ENCODE peak calls at places on chromosomes 11 and 22, in six cellular contexts. One of them, this sample, is unnamed.

GRCh38 chr11:127340438-127340837 is 339.9 kb upstream of the KIRREL3 start:
- DNase-seq in SK-N-DZ: no peak
- DNase-seq in colonic mucosa: no peak
- DNase-seq in cardiac fibroblast: no peak
- DNase-seq in endothelial cell: no peak
- DNase-seq in T-helper 2 cell: no peak
- DNase-seq in this sample: no peak

GRCh38 chr11:108973402-108974119 is 308.7 kb downstream of the DDX10 start:
- DNase-seq in SK-N-DZ: no peak
- DNase-seq in colonic mucosa: no peak
- DNase-seq in cardiac fibroblast: peak; percentile 85
- DNase-seq in endothelial cell: no peak
- DNase-seq in T-helper 2 cell: no peak
- DNase-seq in this sample: no peak

GRCh38 chr11:32262367-32262766 is 171.5 kb downstream of the RCN1 start:
- DNase-seq in SK-N-DZ: no peak
- DNase-seq in colonic mucosa: no peak
- DNase-seq in cardiac fibroblast: no peak
- DNase-seq in endothelial cell: no peak
- DNase-seq in T-helper 2 cell: no peak
- DNase-seq in this sample: no peak

GRCh38 chr22:37892566-37893338 is 13.3 kb upstream of the MICALL1 start:
- DNase-seq in SK-N-DZ: no peak
- DNase-seq in colonic mucosa: no peak
- DNase-seq in cardiac fibroblast: peak; percentile 38
- DNase-seq in endothelial cell: no peak
- DNase-seq in T-helper 2 cell: no peak
- DNase-seq in this sample: no peak

GRCh38 chr11:35116245-35116644 is 22.7 kb upstream of the CD44 start:
- DNase-seq in SK-N-DZ: no peak
- DNase-seq in colonic mucosa: no peak
- DNase-seq in cardiac fibroblast: no peak
- DNase-seq in endothelial cell: no peak
- DNase-seq in T-helper 2 cell: no peak
- DNase-seq in this sample: no peak

GRCh38 chr11:131977231-131977630 is 606.8 kb downstream of the NTM start:
- DNase-seq in SK-N-DZ: no peak
- DNase-seq in colonic mucosa: no peak
- DNase-seq in cardiac fibroblast: peak; percentile 18
- DNase-seq in endothelial cell: no peak
- DNase-seq in T-helper 2 cell: no peak
- DNase-seq in this sample: no peak

GRCh38 chr11:45141171-45141570 is 5.3 kb upstream of the PRDM11 start:
- DNase-seq in SK-N-DZ: no peak
- DNase-seq in colonic mucosa: peak; percentile 11
- DNase-seq in cardiac fibroblast: no peak
- DNase-seq in endothelial cell: no peak
- DNase-seq in T-helper 2 cell: no peak
- DNase-seq in this sample: no peak

GRCh38 chr11:115226556-115226955 is 277.7 kb downstream of the CADM1 start:
- DNase-seq in SK-N-DZ: no peak
- DNase-seq in colonic mucosa: no peak
- DNase-seq in cardiac fibroblast: peak; percentile 5
- DNase-seq in endothelial cell: peak; percentile 3
- DNase-seq in T-helper 2 cell: no peak
- DNase-seq in this sample: no peak

GRCh38 chr11:13118691-13119090 is 109.6 kb downstream of the RASSF10 start:
- DNase-seq in SK-N-DZ: no peak
- DNase-seq in colonic mucosa: no peak
- DNase-seq in cardiac fibroblast: no peak
- DNase-seq in endothelial cell: no peak
- DNase-seq in T-helper 2 cell: no peak
- DNase-seq in this sample: no peak

GRCh38 chr11:15170698-15171097 is 56.0 kb downstream of the INSC start:
- DNase-seq in SK-N-DZ: no peak
- DNase-seq in colonic mucosa: no peak
- DNase-seq in cardiac fibroblast: no peak
- DNase-seq in endothelial cell: no peak
- DNase-seq in T-helper 2 cell: no peak
- DNase-seq in this sample: no peak

GRCh38 chr22:17954860-17955587 is 69.3 kb downstream of the MICAL3 start:
- DNase-seq in SK-N-DZ: no peak
- DNase-seq in colonic mucosa: no peak
- DNase-seq in cardiac fibroblast: no peak
- DNase-seq in endothelial cell: no peak
- DNase-seq in T-helper 2 cell: no peak
- DNase-seq in this sample: no peak

GRCh38 chr11:68653486-68654430 is 30.6 kb upstream of the GAL start:
- DNase-seq in SK-N-DZ: no peak
- DNase-seq in colonic mucosa: no peak
- DNase-seq in cardiac fibroblast: no peak
- DNase-seq in endothelial cell: no peak
- DNase-seq in T-helper 2 cell: no peak
- DNase-seq in this sample: no peak

GRCh38 chr11:102026217-102026616 is 21.0 kb upstream of the CFAP300 start:
- DNase-seq in SK-N-DZ: no peak
- DNase-seq in colonic mucosa: no peak
- DNase-seq in cardiac fibroblast: no peak
- DNase-seq in endothelial cell: no peak
- DNase-seq in T-helper 2 cell: no peak
- DNase-seq in this sample: no peak

GRCh38 chr11:2751523-2752203 is 51.9 kb upstream of the KCNQ1OT1 start:
- DNase-seq in SK-N-DZ: no peak
- DNase-seq in colonic mucosa: no peak
- DNase-seq in cardiac fibroblast: no peak
- DNase-seq in endothelial cell: no peak
- DNase-seq in T-helper 2 cell: no peak
- DNase-seq in this sample: no peak

GRCh38 chr11:45684440-45684839 is 19.0 kb upstream of the CHST1 start:
- DNase-seq in SK-N-DZ: no peak
- DNase-seq in colonic mucosa: no peak
- DNase-seq in cardiac fibroblast: no peak
- DNase-seq in endothelial cell: no peak
- DNase-seq in T-helper 2 cell: no peak
- DNase-seq in this sample: no peak

GRCh38 chr22:49352361-49353169 is 475.1 kb downstream of the BRD1 start:
- DNase-seq in SK-N-DZ: no peak
- DNase-seq in colonic mucosa: no peak
- DNase-seq in cardiac fibroblast: no peak
- DNase-seq in endothelial cell: no peak
- DNase-seq in T-helper 2 cell: no peak
- DNase-seq in this sample: no peak

GRCh38 chr11:76637491-76638266 is 32.9 kb downstream of the LRRC32 start:
- DNase-seq in SK-N-DZ: no peak
- DNase-seq in colonic mucosa: no peak
- DNase-seq in cardiac fibroblast: no peak
- DNase-seq in endothelial cell: peak; percentile 31
- DNase-seq in T-helper 2 cell: no peak
- DNase-seq in this sample: no peak

GRCh38 chr22:22891139-22891621 is 3.6 kb downstream of the IGLL5 start:
- DNase-seq in SK-N-DZ: no peak
- DNase-seq in colonic mucosa: no peak
- DNase-seq in cardiac fibroblast: no peak
- DNase-seq in endothelial cell: no peak
- DNase-seq in T-helper 2 cell: no peak
- DNase-seq in this sample: no peak

GRCh38 chr22:25548866-25549464 is 15.5 kb upstream of the GRK3 start:
- DNase-seq in SK-N-DZ: no peak
- DNase-seq in colonic mucosa: no peak
- DNase-seq in cardiac fibroblast: no peak
- DNase-seq in endothelial cell: no peak
- DNase-seq in T-helper 2 cell: no peak
- DNase-seq in this sample: no peak

GRCh38 chr11:56333156-56333555 is 12.7 kb upstream of the OR8K1 start:
- DNase-seq in SK-N-DZ: no peak
- DNase-seq in colonic mucosa: no peak
- DNase-seq in cardiac fibroblast: no peak
- DNase-seq in endothelial cell: no peak
- DNase-seq in T-helper 2 cell: no peak
- DNase-seq in this sample: no peak

GRCh38 chr22:17570851-17571631 is 7.7 kb downstream of the SLC25A18 start:
- DNase-seq in SK-N-DZ: no peak
- DNase-seq in colonic mucosa: peak; percentile 30
- DNase-seq in cardiac fibroblast: peak; percentile 95
- DNase-seq in endothelial cell: no peak
- DNase-seq in T-helper 2 cell: no peak
- DNase-seq in this sample: no peak

GRCh38 chr22:45585437-45585755 is 82.7 kb downstream of the FBLN1 start:
- DNase-seq in SK-N-DZ: no peak
- DNase-seq in colonic mucosa: no peak
- DNase-seq in cardiac fibroblast: peak; percentile 15
- DNase-seq in endothelial cell: no peak
- DNase-seq in T-helper 2 cell: no peak
- DNase-seq in this sample: no peak

GRCh38 chr11:57205046-57205671 is 23.4 kb downstream of the LRRC55 start:
- DNase-seq in SK-N-DZ: no peak
- DNase-seq in colonic mucosa: no peak
- DNase-seq in cardiac fibroblast: peak; percentile 65
- DNase-seq in endothelial cell: no peak
- DNase-seq in T-helper 2 cell: no peak
- DNase-seq in this sample: no peak

GRCh38 chr11:128182844-128183243 is 404.5 kb downstream of the ETS1 start:
- DNase-seq in SK-N-DZ: no peak
- DNase-seq in colonic mucosa: no peak
- DNase-seq in cardiac fibroblast: no peak
- DNase-seq in endothelial cell: no peak
- DNase-seq in T-helper 2 cell: no peak
- DNase-seq in this sample: no peak

GRCh38 chr22:23622634-23623033 is 9.5 kb downstream of the DRICH1 start:
- DNase-seq in SK-N-DZ: no peak
- DNase-seq in colonic mucosa: no peak
- DNase-seq in cardiac fibroblast: no peak
- DNase-seq in endothelial cell: no peak
- DNase-seq in T-helper 2 cell: no peak
- DNase-seq in this sample: no peak

GRCh38 chr22:24553597-24554315 is 1.2 kb downstream of the GUCD1 start:
- DNase-seq in SK-N-DZ: no peak
- DNase-seq in colonic mucosa: peak; percentile 36
- DNase-seq in cardiac fibroblast: no peak
- DNase-seq in endothelial cell: no peak
- DNase-seq in T-helper 2 cell: no peak
- DNase-seq in this sample: no peak

GRCh38 chr11:90133560-90134145 is 810 bp upstream of the NAALAD2 start:
- DNase-seq in SK-N-DZ: no peak
- DNase-seq in colonic mucosa: no peak
- DNase-seq in cardiac fibroblast: no peak
- DNase-seq in endothelial cell: no peak
- DNase-seq in T-helper 2 cell: no peak
- DNase-seq in this sample: no peak

GRCh38 chr11:134634897-134635831 is 223.1 kb upstream of the B3GAT1 start:
- DNase-seq in SK-N-DZ: no peak
- DNase-seq in colonic mucosa: no peak
- DNase-seq in cardiac fibroblast: no peak
- DNase-seq in endothelial cell: no peak
- DNase-seq in T-helper 2 cell: no peak
- DNase-seq in this sample: no peak

GRCh38 chr22:45997077-45997774 is 20.3 kb upstream of the WNT7B start:
- DNase-seq in SK-N-DZ: peak; percentile 47
- DNase-seq in colonic mucosa: peak; percentile 75
- DNase-seq in cardiac fibroblast: peak; percentile 99
- DNase-seq in endothelial cell: peak; percentile 44
- DNase-seq in T-helper 2 cell: no peak
- DNase-seq in this sample: peak; percentile 69

GRCh38 chr11:48210052-48210451 is 6.6 kb upstream of the OR4B1 start:
- DNase-seq in SK-N-DZ: no peak
- DNase-seq in colonic mucosa: no peak
- DNase-seq in cardiac fibroblast: no peak
- DNase-seq in endothelial cell: no peak
- DNase-seq in T-helper 2 cell: no peak
- DNase-seq in this sample: no peak

GRCh38 chr11:26227311-26227710 is 104.6 kb upstream of the ANO3 start:
- DNase-seq in SK-N-DZ: peak; percentile 28
- DNase-seq in colonic mucosa: no peak
- DNase-seq in cardiac fibroblast: peak; percentile 87
- DNase-seq in endothelial cell: no peak
- DNase-seq in T-helper 2 cell: no peak
- DNase-seq in this sample: no peak

GRCh38 chr11:47186937-47187681 is 875 bp upstream of the PACSIN3 start:
- DNase-seq in SK-N-DZ: peak; percentile 54
- DNase-seq in colonic mucosa: peak; percentile 45
- DNase-seq in cardiac fibroblast: peak; percentile 44
- DNase-seq in endothelial cell: peak; percentile 45
- DNase-seq in T-helper 2 cell: peak; percentile 9
- DNase-seq in this sample: peak; percentile 55

GRCh38 chr11:70456921-70457532 is 58.7 kb downstream of the CTTN start:
- DNase-seq in SK-N-DZ: no peak
- DNase-seq in colonic mucosa: no peak
- DNase-seq in cardiac fibroblast: peak; percentile 78
- DNase-seq in endothelial cell: no peak
- DNase-seq in T-helper 2 cell: no peak
- DNase-seq in this sample: no peak

GRCh38 chr11:15507592-15507991 is 392.9 kb downstream of the INSC start:
- DNase-seq in SK-N-DZ: no peak
- DNase-seq in colonic mucosa: peak; percentile 70
- DNase-seq in cardiac fibroblast: no peak
- DNase-seq in endothelial cell: no peak
- DNase-seq in T-helper 2 cell: no peak
- DNase-seq in this sample: no peak

GRCh38 chr11:33211588-33211987 is 45.6 kb upstream of the HIPK3 start:
- DNase-seq in SK-N-DZ: no peak
- DNase-seq in colonic mucosa: no peak
- DNase-seq in cardiac fibroblast: peak; percentile 73
- DNase-seq in endothelial cell: no peak
- DNase-seq in T-helper 2 cell: no peak
- DNase-seq in this sample: no peak

This sample was measured in GM12891.